ENCODE peak calls at places on chromosome 13, in five cellular contexts. F is nucleus accumbens, C is GM23248, X is cardiac muscle cell, Y is immature natural killer cell. H is an unnamed sample.

GRCh38 chr13:20301391-20302071 is 69.4 kb upstream of the GJB6 start:
- DNase-seq in F (no peak), C (peak), X (peak), Y (no peak), H (no peak)

GRCh38 chr13:93284056-93284455 is 57.4 kb downstream of the GPC6 start:
- DNase-seq in F (no peak), C (no peak), X (no peak), Y (no peak), H (no peak)

GRCh38 chr13:40640845-40641458 is 25.5 kb downstream of the FOXO1 start:
- DNase-seq in F (no peak), C (no peak), X (no peak), Y (no peak), H (no peak)

GRCh38 chr13:47110833-47111240 is 214.0 kb upstream of the HTR2A start:
- DNase-seq in F (no peak), C (no peak), X (no peak), Y (no peak), H (no peak)

GRCh38 chr13:50106559-50106958 is 91.3 kb downstream of the KCNRG start:
- DNase-seq in F (no peak), C (no peak), X (no peak), Y (no peak), H (no peak)

GRCh38 chr13:48400820-48401219 is 12.1 kb downstream of the LPAR6 start:
- DNase-seq in F (no peak), C (peak), X (peak), Y (no peak), H (peak)

GRCh38 chr13:106242554-106242953 is 292.9 kb downstream of the EFNB2 start:
- DNase-seq in F (no peak), C (no peak), X (no peak), Y (no peak), H (no peak)

GRCh38 chr13:80341098-80341701 is at the start of gene SPRY2:
- DNase-seq in F (peak), C (peak), X (peak), Y (peak), H (peak)

GRCh38 chr13:85277753-85278152 is 521.5 kb downstream of the SLITRK6 start:
- DNase-seq in F (no peak), C (no peak), X (peak), Y (no peak), H (no peak)

GRCh38 chr13:36154567-36155231 is 23.5 kb upstream of the DCLK1 start:
- DNase-seq in F (peak), C (peak), X (no peak), Y (no peak), H (no peak)

GRCh38 chr13:73466561-73466960 is 407.8 kb downstream of the KLF5 start:
- DNase-seq in F (no peak), C (no peak), X (no peak), Y (no peak), H (no peak)

GRCh38 chr13:102913924-102914628 is 68.2 kb downstream of the ERCC5 start:
- DNase-seq in F (no peak), C (peak), X (peak), Y (no peak), H (peak)

GRCh38 chr13:80504453-80504852 is 163.5 kb upstream of the SPRY2 start:
- DNase-seq in F (no peak), C (no peak), X (peak), Y (no peak), H (no peak)

GRCh38 chr13:113531041-113531873 is 40.7 kb upstream of the DCUN1D2 start:
- DNase-seq in F (no peak), C (no peak), X (no peak), Y (no peak), H (no peak)

GRCh38 chr13:50236898-50237318 is 221.7 kb downstream of the KCNRG start:
- DNase-seq in F (no peak), C (no peak), X (peak), Y (peak), H (no peak)

GRCh38 chr13:40666905-40667621 is 622 bp upstream of the FOXO1 start:
- DNase-seq in F (peak), C (peak), X (no peak), Y (peak), H (no peak)

GRCh38 chr13:26811636-26812035 is 51.0 kb upstream of the GPR12 start:
- DNase-seq in F (no peak), C (no peak), X (no peak), Y (no peak), H (no peak)

GRCh38 chr13:102854675-102855074 is 8.8 kb downstream of the ERCC5 start:
- DNase-seq in F (no peak), C (no peak), X (no peak), Y (no peak), H (no peak)

GRCh38 chr13:98103942-98104880 is 38.7 kb upstream of the FARP1 start:
- DNase-seq in F (no peak), C (peak), X (no peak), Y (no peak), H (no peak)

GRCh38 chr13:113584870-113585671 is 518 bp downstream of the TFDP1 start:
- DNase-seq in F (no peak), C (peak), X (no peak), Y (no peak), H (no peak)

GRCh38 chr13:94119360-94119936 is 360.0 kb downstream of the DCT start:
- DNase-seq in F (no peak), C (no peak), X (no peak), Y (no peak), H (no peak)

GRCh38 chr13:75250526-75251183 is 231.3 kb downstream of the TBC1D4 start:
- DNase-seq in F (no peak), C (peak), X (peak), Y (no peak), H (peak)

H was measured in AG10803.